ENCODE peak calls at places on chromosomes 6 and 20, in five cellular contexts. X is IMR-90, S is HepG2, T is SK-N-SH, F is K562. P is an unnamed sample.

GRCh38 chr20:9400371-9401025 is 113.9 kb upstream of the LAMP5 start:
- DNase-seq in S (no peak), F (no peak), X (peak; percentile 20), T (no peak), P (no peak)

GRCh38 chr6:158145940-158146339 is 22.1 kb downstream of the SERAC1 start:
- DNase-seq in T (no peak), S (no peak), X (peak; percentile 44), F (no peak), P (no peak)

GRCh38 chr20:10572853-10573252 is 100.9 kb downstream of the JAG1 start:
- DNase-seq in S (no peak), T (no peak), F (no peak), X (no peak), P (no peak)

GRCh38 chr20:63698739-63699465 is 2.5 kb downstream of the TNFRSF6B start:
- DNase-seq in X (peak; percentile 94), S (no peak), F (peak; percentile 54), T (peak; percentile 58), P (peak; percentile 83)

GRCh38 chr6:91132461-91132860 is 545.6 kb upstream of the MAP3K7 start:
- DNase-seq in T (no peak), X (no peak), F (no peak), S (no peak), P (no peak)

GRCh38 chr6:50722829-50723562 is 9.7 kb downstream of the TFAP2D start:
- DNase-seq in T (no peak), S (no peak), F (no peak), X (no peak), P (no peak)

GRCh38 chr6:24836116-24836515 is 37.4 kb upstream of the ARMH2 start:
- DNase-seq in S (no peak), F (no peak), T (no peak), X (no peak), P (no peak)

GRCh38 chr6:170082531-170083187 is 208.2 kb downstream of the DLL1 start:
- DNase-seq in X (no peak), T (no peak), S (no peak), F (no peak), P (no peak)

GRCh38 chr6:10404107-10404798 is 10.6 kb downstream of the TFAP2A start:
- DNase-seq in X (peak; percentile 90), T (peak; percentile 99), S (no peak), F (peak; percentile 99), P (peak; percentile 98)

GRCh38 chr20:24648919-24649318 is 179.5 kb downstream of the SYNDIG1 start:
- DNase-seq in F (no peak), X (no peak), T (no peak), S (no peak), P (no peak)

GRCh38 chr20:38404016-38404415 is 31.1 kb downstream of the SNHG17 start:
- DNase-seq in F (no peak), T (no peak), X (no peak), S (no peak), P (no peak)

GRCh38 chr6:20699402-20699801 is 165.1 kb downstream of the CDKAL1 start:
- DNase-seq in S (no peak), F (no peak), X (no peak), T (no peak), P (no peak)

GRCh38 chr6:97705568-97705967 is 422.6 kb upstream of the MMS22L start:
- DNase-seq in S (peak; percentile 5), X (peak; percentile 2), F (no peak), T (peak; percentile 17), P (no peak)

GRCh38 chr6:134049586-134049985 is 2.8 kb downstream of the SLC2A12 start:
- DNase-seq in T (no peak), F (no peak), X (no peak), S (no peak), P (no peak)

GRCh38 chr6:164167873-164168405 is 753.4 kb downstream of the QKI start:
- DNase-seq in S (no peak), F (no peak), X (no peak), T (peak; percentile 68), P (no peak)

GRCh38 chr20:59820204-59821041 is 113.0 kb downstream of the SYCP2 start:
- DNase-seq in X (no peak), S (no peak), T (peak; percentile 24), F (no peak), P (no peak)

GRCh38 chr6:80348263-80348662 is 241.8 kb downstream of the BCKDHB start:
- DNase-seq in S (no peak), F (no peak), X (peak; percentile 51), T (no peak), P (no peak)

GRCh38 chr6:104642871-104643270 is 216.8 kb downstream of the HACE1 start:
- DNase-seq in T (no peak), X (no peak), S (no peak), F (no peak), P (no peak)

GRCh38 chr6:165701005-165701404 is 38.0 kb upstream of the PDE10A start:
- DNase-seq in X (peak; percentile 79), T (no peak), S (no peak), F (no peak), P (no peak)

GRCh38 chr6:1812034-1812433 is 202.3 kb downstream of the FOXC1 start:
- DNase-seq in F (no peak), X (no peak), S (peak; percentile 15), T (no peak), P (no peak)

GRCh38 chr6:33726696-33727095 is 15.2 kb upstream of the UQCC2 start:
- DNase-seq in S (no peak), F (no peak), T (no peak), X (no peak), P (no peak)
- TF ChIP-seq SMC3 in S (no peak), F (no peak), T (no peak), X (no peak), P (no peak)

GRCh38 chr20:3687655-3688054 is 5.8 kb upstream of the ADAM33 start:
- DNase-seq in F (peak; percentile 52), S (peak; percentile 44), X (peak; percentile 63), T (no peak), P (peak; percentile 69)
- TF ChIP-seq SMC3 in F (no peak), S (no peak), X (no peak), T (no peak), P (no peak)

GRCh38 chr6:28940294-28940858 is 16.6 kb upstream of the TRIM27 start:
- DNase-seq in X (no peak), T (peak; percentile 45), S (peak; percentile 43), F (peak; percentile 55), P (no peak)
- TF ChIP-seq SMC3 in X (no peak), T (no peak), S (no peak), F (no peak), P (no peak)

GRCh38 chr6:111602481-111603404 is 2.9 kb downstream of the TRAF3IP2 start:
- DNase-seq in X (peak; percentile 85), F (no peak), S (no peak), T (no peak), P (no peak)

GRCh38 chr6:111603648-111604047 is 2.0 kb downstream of the TRAF3IP2 start:
- DNase-seq in X (peak; percentile 34), S (no peak), F (no peak), T (no peak), P (no peak)

GRCh38 chr6:111600154-111600553 is 5.5 kb downstream of the TRAF3IP2 start:
- DNase-seq in S (no peak), T (no peak), F (no peak), X (no peak), P (no peak)

GRCh38 chr6:111600588-111601440 is 4.9 kb downstream of the TRAF3IP2 start:
- DNase-seq in S (no peak), F (no peak), X (no peak), T (no peak), P (no peak)

DNA sequence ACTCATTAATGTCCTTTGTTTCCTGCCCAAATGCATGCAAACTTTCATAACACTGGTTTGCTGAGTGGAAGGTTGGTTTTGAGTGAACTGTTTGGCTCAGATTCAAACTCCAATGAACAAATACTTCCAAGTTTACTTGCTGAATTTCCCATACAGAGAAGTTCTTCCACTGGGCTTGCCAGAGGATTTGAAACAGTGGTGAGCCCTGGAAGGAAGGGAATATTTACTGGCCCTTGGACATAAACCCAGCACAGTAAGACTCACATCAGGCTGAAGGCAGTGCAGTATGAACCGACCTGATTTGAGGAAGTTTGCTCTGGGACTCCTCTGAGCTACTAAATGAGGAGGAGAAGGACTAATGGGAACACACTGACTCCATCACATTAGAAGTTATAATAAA is 3.8 kb downstream of the TRAF3IP2 start:
- DNase-seq in F (no peak), X (peak; percentile 81), S (no peak), T (no peak), P (no peak)
- TF ChIP-seq SMC3 in F (no peak), X (no peak), S (no peak), T (no peak), P (no peak)

DNA sequence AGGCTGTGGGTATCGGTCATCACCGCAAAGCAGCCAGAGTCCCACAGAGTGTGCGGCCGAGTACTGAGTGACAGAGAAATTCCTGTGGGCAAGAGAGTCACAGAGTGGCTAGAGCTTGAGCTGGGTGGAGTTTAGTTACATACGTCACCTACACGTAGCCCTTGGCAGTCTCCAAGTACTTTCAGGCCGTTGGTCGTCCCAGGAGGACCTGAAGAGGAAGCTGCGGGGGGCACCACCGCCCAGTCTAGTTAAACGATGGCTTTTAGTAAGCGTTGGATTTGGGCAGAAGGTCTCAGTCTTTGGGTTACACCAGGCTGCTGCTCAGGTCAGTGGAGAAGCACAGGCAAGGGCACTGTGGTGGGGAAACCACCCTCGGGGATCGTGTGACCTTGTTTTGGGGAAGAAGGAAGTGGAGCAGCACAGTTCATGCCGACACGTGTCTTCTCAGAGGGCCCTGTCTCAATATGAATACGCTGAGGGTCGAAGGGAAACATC is 28.4 kb downstream of the KIF25 start:
- DNase-seq in X (no peak), T (no peak), S (no peak), F (no peak), P (no peak)
- TF ChIP-seq SMC3 in X (no peak), T (no peak), S (no peak), F (no peak), P (no peak)

DNA sequence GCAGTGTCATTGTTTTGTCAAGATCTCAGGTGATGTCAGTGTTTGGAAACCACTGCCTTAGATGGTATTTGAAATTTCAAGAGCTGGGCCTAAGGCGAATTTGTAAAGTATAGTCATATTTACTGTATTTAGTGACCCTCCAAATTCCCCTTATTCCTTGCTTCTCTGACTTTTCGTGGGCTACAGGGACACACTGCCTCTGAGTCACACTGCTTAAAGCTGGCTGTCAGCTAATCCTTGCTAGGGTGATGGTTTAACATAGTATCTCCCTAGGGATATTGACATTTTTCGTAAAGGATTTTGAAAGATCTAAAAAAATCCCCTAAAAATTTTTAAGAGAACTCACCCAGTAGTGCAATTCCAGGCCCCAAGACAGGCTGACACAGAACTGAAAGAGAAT is 4.1 kb downstream of the BMP6 start:
- DNase-seq in F (no peak), T (no peak), X (no peak), S (no peak), P (no peak)
- TF ChIP-seq SMC3 in F (no peak), T (no peak), X (no peak), S (no peak), P (no peak)